ENCODE peak calls at places on chromosomes 1 and 21, in six cellular contexts. P is neuronal stem cell, K is IMR-90, T is H9, L is H1, Z is mesenchymal stem cell. O is an unnamed sample.

GRCh38 chr1:59293849-59294248 is 3.0 kb upstream of the FGGY start:
- DNase-seq in P (no peak), K (no peak), T (no peak), L (no peak), Z (no peak), O (no peak)

GRCh38 chr1:8545078-8545477 is 227.2 kb downstream of the SLC45A1 start:
- DNase-seq in P (no peak), K (peak; percentile 35), T (no peak), L (no peak), Z (no peak), O (no peak)

GRCh38 chr1:86704972-86705632 is 726 bp downstream of the SH3GLB1 start:
- DNase-seq in P (no peak), K (peak; percentile 50), T (peak; percentile 52), L (peak; percentile 74), Z (peak; percentile 81), O (peak; percentile 85)

GRCh38 chr1:32972814-32973428 is 8.3 kb upstream of the RNF19B start:
- DNase-seq in P (peak; percentile 69), K (peak; percentile 45), T (peak; percentile 91), L (peak; percentile 88), Z (peak; percentile 62), O (peak; percentile 80)

GRCh38 chr1:75836528-75836927 is 39.8 kb downstream of the MSH4 start:
- DNase-seq in P (no peak), K (no peak), T (no peak), L (no peak), Z (no peak), O (no peak)

GRCh38 chr1:240349695-240350094 is 258.0 kb downstream of the FMN2 start:
- DNase-seq in P (no peak), K (no peak), T (no peak), L (no peak), Z (no peak), O (no peak)

GRCh38 chr1:234881893-234882771 is 246.5 kb downstream of the TOMM20 start:
- DNase-seq in P (no peak), K (no peak), T (no peak), L (no peak), Z (no peak), O (no peak)

GRCh38 chr21:16423921-16424320 is 694.1 kb downstream of the USP25 start:
- DNase-seq in P (no peak), K (no peak), T (no peak), L (no peak), Z (no peak), O (no peak)

GRCh38 chr1:63122051-63122450 is 200.3 kb upstream of the FOXD3 start:
- DNase-seq in P (no peak), K (no peak), T (no peak), L (no peak), Z (no peak), O (no peak)

GRCh38 chr1:198549863-198550262 is 9.4 kb upstream of the ATP6V1G3 start:
- DNase-seq in P (no peak), K (no peak), T (no peak), L (no peak), Z (no peak), O (no peak)
- H2BK15ac ChIP-seq in P (no peak overlapping the region), K (no peak overlapping the region), T (no peak overlapping the region), L (no peak overlapping the region), Z (no peak overlapping the region), O (no peak overlapping the region)

GRCh38 chr1:53684741-53685140 is 54.2 kb downstream of the GLIS1 start:
- DNase-seq in P (no peak), K (no peak), T (no peak), L (no peak), Z (no peak), O (no peak)

GRCh38 chr1:53687886-53688285 is 51.1 kb downstream of the GLIS1 start:
- DNase-seq in P (no peak), K (no peak), T (no peak), L (no peak), Z (no peak), O (no peak)

GRCh38 chr1:53685272-53686051 is 53.5 kb downstream of the GLIS1 start:
- DNase-seq in P (no peak), K (peak; percentile 45), T (no peak), L (no peak), Z (peak; percentile 26), O (peak; percentile 63)

GRCh38 chr1:53687426-53687825 is 51.5 kb downstream of the GLIS1 start:
- DNase-seq in P (no peak), K (no peak), T (no peak), L (no peak), Z (no peak), O (no peak)

DNA sequence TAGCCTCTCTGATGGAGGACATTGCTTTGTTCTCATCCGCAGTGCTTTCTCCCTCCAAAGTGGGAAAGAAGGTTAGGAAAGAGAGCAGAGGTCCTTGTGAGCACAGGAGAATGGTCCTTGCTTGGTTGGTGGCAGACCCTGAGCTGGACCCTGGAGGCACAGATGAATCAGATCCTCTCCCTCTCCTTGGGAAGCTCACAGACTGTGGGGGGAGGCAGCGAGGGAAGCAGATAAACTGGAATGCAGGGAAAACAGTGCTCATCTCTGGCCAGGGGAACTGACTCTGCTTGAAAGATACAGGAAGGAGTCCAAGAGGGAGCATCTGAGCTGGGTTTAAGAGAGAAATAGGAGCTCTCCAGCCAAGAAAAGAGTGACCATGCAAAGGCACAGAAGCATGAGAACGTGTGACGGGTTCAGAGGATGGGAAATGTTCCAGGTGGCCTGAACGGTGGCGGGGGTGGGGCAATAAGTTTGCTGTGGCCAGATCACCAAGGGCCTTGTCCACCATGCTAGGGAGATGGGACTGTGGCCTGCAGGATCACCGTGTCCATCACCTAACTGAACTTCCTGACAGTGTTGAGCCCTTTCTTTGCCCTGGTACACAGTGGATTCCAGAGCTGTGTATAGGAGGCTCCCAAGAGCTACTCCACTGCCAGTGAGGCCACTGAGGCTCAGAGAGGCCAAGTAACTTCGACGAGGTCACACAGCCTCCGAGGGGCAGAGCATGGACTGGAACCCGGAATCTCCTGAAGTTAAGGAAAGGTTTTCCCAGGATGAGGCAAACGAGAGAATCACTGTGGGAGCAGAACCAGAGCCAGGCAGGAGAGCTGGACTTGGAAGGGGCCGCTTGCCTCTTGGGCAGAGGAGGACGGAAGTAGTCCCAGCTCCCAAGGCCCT is 52.3 kb downstream of the GLIS1 start:
- DNase-seq in P (no peak), K (peak; percentile 62), T (no peak), L (no peak), Z (peak; percentile 26), O (peak; percentile 65)
- H2BK15ac ChIP-seq in P (peak overlapping the region; percentile 42), K (peak overlapping the region; percentile 30), T (no peak overlapping the region), L (peak overlapping the region; percentile 74), Z (no peak overlapping the region), O (no peak overlapping the region)

GRCh38 chr1:211529453-211529852 is 37.5 kb upstream of the RD3 start:
- DNase-seq in P (no peak), K (no peak), T (no peak), L (no peak), Z (no peak), O (no peak)

GRCh38 chr1:211531194-211532085 is 39.5 kb upstream of the RD3 start:
- DNase-seq in P (no peak), K (no peak), T (no peak), L (no peak), Z (no peak), O (no peak)

GRCh38 chr1:211534545-211535291 is 42.8 kb upstream of the RD3 start:
- DNase-seq in P (no peak), K (no peak), T (no peak), L (no peak), Z (no peak), O (no peak)

GRCh38 chr1:211529011-211529410 is 37.0 kb upstream of the RD3 start:
- DNase-seq in P (no peak), K (no peak), T (no peak), L (no peak), Z (no peak), O (no peak)

GRCh38 chr1:211532086-211532439 is 40.1 kb upstream of the RD3 start:
- DNase-seq in P (no peak), K (no peak), T (no peak), L (no peak), Z (no peak), O (peak; percentile 65)
- H2BK15ac ChIP-seq in P (no peak overlapping the region), K (no peak overlapping the region), T (no peak overlapping the region), L (no peak overlapping the region), Z (no peak overlapping the region), O (no peak overlapping the region)

DNA sequence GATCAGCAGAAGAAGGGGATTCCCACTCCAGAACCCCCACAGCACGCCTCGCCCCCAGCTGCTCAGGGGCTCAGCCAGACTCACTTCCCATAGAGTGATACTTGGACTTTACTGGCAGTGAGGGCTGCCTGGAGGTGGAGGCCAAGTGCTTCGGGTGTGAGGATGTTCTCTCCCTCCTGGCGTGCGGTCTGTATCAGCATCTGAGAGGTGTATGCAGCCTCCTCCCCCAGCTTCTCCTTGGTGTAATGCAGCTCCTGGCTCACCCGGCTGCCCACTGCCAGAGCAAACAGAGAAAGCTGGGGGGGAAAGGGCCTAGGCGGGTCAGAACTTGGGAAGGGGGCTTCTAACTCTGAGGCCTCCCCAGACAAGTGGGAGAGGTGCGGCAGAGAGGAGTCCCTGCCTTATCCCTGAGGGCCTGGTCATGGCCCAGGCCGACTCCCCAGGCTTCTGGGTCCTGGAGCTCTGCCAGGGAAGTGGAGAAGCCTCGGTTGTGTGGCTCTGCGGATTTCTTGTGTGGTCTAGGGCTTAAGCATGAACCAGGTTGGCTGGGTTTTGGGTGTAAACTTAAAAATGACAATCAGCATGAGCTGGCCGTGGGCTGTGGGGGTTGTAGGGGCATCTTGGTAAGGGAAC is 10.9 kb downstream of the PTCH2 start:
- DNase-seq in P (no peak), K (no peak), T (peak; percentile 36), L (no peak), Z (no peak), O (no peak)
- H2BK15ac ChIP-seq in P (peak overlapping the region; percentile 8), K (no peak overlapping the region), T (no peak overlapping the region), L (no peak overlapping the region), Z (no peak overlapping the region), O (no peak overlapping the region)

DNA sequence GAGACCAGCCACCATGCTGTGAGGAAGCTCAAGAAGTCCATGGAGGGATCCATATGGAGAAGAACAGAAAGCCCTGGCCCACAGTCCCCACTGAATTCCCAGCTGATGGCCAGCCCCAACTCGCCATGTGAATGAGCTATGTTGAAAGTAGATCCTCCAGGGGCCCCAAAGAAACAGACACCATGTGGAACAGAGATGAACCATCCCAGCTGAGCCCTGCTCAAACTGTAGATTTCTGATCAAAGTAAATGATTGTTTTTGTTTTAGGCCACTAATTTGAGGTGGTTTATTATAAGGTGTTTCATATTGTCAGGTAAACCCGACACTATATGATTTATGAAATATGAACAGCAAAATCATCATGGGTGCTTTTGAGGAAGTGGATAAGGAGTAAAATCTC is 32.8 kb downstream of the SYT2 start:
- DNase-seq in P (no peak), K (no peak), T (no peak), L (no peak), Z (no peak), O (no peak)
- H2BK15ac ChIP-seq in P (no peak overlapping the region), K (no peak overlapping the region), T (no peak overlapping the region), L (no peak overlapping the region), Z (no peak overlapping the region), O (no peak overlapping the region)